ENCODE peak calls at places on chromosomes 16 and 17, in ten cellular contexts. E is GM23338, Q is foreskin fibroblast, H is mucosa of descending colon, C is stomach, Y is GM10248, I is neural progenitor cell, M is progenitor cell of endocrine pancreas, A is upper lobe of right lung, U is AG09319. S is an unnamed sample.

GRCh38 chr17:3712811-3713463 is 10.8 kb upstream of the HASPIN start:
- DNase-seq in Q (no peak), Y (no peak), H (peak), I (no peak), E (no peak), U (no peak), A (no peak), M (no peak), C (no peak), S (no peak)

GRCh38 chr17:72614871-72615626 is 477.4 kb downstream of the SLC39A11 start:
- DNase-seq in Q (no peak), C (peak), U (no peak), M (peak), E (peak), I (peak), H (peak), A (no peak), Y (no peak), S (no peak)

GRCh38 chr17:7034955-7035590 is 742 bp upstream of the SLC16A13 start:
- DNase-seq in E (no peak), H (no peak), U (no peak), M (no peak), I (no peak), A (no peak), Q (no peak), C (no peak), Y (no peak), S (no peak)

GRCh38 chr17:27569884-27570577 is 61.0 kb upstream of the LGALS9 start:
- DNase-seq in M (no peak), U (no peak), Q (no peak), H (no peak), A (no peak), I (no peak), Y (no peak), C (no peak), E (no peak), S (no peak)

GRCh38 chr16:29962344-29962994 is 590 bp downstream of the TMEM219 start:
- DNase-seq in Y (no peak), H (no peak), I (no peak), M (no peak), E (no peak), U (no peak), C (peak), Q (no peak), A (no peak), S (no peak)

GRCh38 chr17:56499799-56500388 is 93.6 kb upstream of the NOG start:
- DNase-seq in Y (no peak), M (no peak), Q (no peak), U (no peak), E (peak), H (no peak), I (peak), A (no peak), C (no peak), S (peak)

GRCh38 chr17:76166168-76166567 is 25.1 kb upstream of the FOXJ1 start:
- DNase-seq in A (no peak), I (no peak), C (no peak), E (no peak), Q (peak), M (no peak), U (no peak), Y (no peak), H (no peak), S (no peak)

GRCh38 chr17:75845058-75845711 is 981 bp upstream of the UNC13D start:
- DNase-seq in H (peak), A (peak), M (peak), Y (peak), U (no peak), Q (peak), I (peak), E (peak), C (peak), S (peak)

GRCh38 chr17:20184191-20184590 is 175.0 kb downstream of the SPECC1 start:
- DNase-seq in I (no peak), M (no peak), E (no peak), A (no peak), U (no peak), H (no peak), Y (no peak), C (no peak), Q (no peak), S (no peak)

GRCh38 chr17:71055128-71055527 is 885.8 kb downstream of the KCNJ2 start:
- DNase-seq in C (no peak), U (no peak), A (no peak), Q (no peak), H (no peak), Y (no peak), M (no peak), E (no peak), I (no peak), S (no peak)

GRCh38 chr16:55014022-55014421 is 83.4 kb downstream of the IRX5 start:
- DNase-seq in M (no peak), U (no peak), Q (no peak), H (no peak), Y (no peak), I (no peak), C (no peak), E (no peak), A (no peak), S (no peak)

GRCh38 chr16:5851583-5851982 is 754.0 kb upstream of the EEF2KMT start:
- DNase-seq in Q (no peak), M (no peak), U (no peak), Y (no peak), H (no peak), I (no peak), C (no peak), A (no peak), E (no peak), S (no peak)

GRCh38 chr16:62805221-62805857 is 769.1 kb upstream of the CDH8 start:
- DNase-seq in I (no peak), E (no peak), Q (no peak), H (no peak), A (no peak), M (no peak), Y (no peak), C (peak), U (no peak), S (no peak)

GRCh38 chr17:7290685-7291084 is 3.8 kb downstream of the YBX2 start:
- DNase-seq in Y (no peak), M (no peak), Q (no peak), A (no peak), I (no peak), C (no peak), H (no peak), E (no peak), U (no peak), S (no peak)

GRCh38 chr17:43873091-43873490 is 26.1 kb downstream of the CD300LG start:
- DNase-seq in U (no peak), C (no peak), A (no peak), I (no peak), Q (no peak), M (no peak), H (no peak), E (peak), Y (no peak), S (no peak)

GRCh38 chr17:66275651-66276050 is 26.8 kb upstream of the PRKCA start:
- DNase-seq in C (peak), M (no peak), U (peak), Q (peak), I (no peak), Y (no peak), H (no peak), A (no peak), E (no peak), S (no peak)

GRCh38 chr16:56726926-56727325 is 3.0 kb upstream of the NUP93 start:
- DNase-seq in I (no peak), M (no peak), E (no peak), Y (no peak), C (no peak), Q (no peak), A (no peak), H (no peak), U (no peak), S (no peak)

GRCh38 chr16:53768593-53768992 is 64.6 kb downstream of the FTO start:
- DNase-seq in A (no peak), U (peak), C (no peak), M (no peak), E (no peak), I (no peak), Q (peak), H (no peak), Y (no peak), S (no peak)

GRCh38 chr16:11302977-11303376 is 21.8 kb upstream of the PRM1 start:
- DNase-seq in Q (no peak), I (no peak), U (no peak), M (no peak), C (peak), H (no peak), Y (no peak), A (no peak), E (no peak), S (no peak)

GRCh38 chr16:3687792-3688191 is 29.5 kb downstream of the TRAP1 start:
- DNase-seq in U (no peak), H (no peak), Q (no peak), Y (no peak), I (no peak), C (no peak), E (no peak), M (no peak), A (no peak), S (no peak)

GRCh38 chr16:55470533-55471371 is 8.2 kb upstream of the MMP2 start:
- DNase-seq in H (no peak), Y (no peak), M (no peak), C (peak), I (no peak), A (no peak), Q (no peak), E (no peak), U (no peak), S (peak)

GRCh38 chr17:3740611-3741073 is 16.9 kb downstream of the HASPIN start:
- DNase-seq in M (no peak), Q (no peak), C (no peak), Y (peak), I (no peak), A (no peak), U (no peak), H (peak), E (no peak), S (no peak)

GRCh38 chr17:77541995-77542394 is 401.2 kb downstream of the SEC14L1 start:
- DNase-seq in U (no peak), E (no peak), Y (no peak), Q (no peak), C (no peak), H (no peak), M (no peak), A (no peak), I (peak), S (no peak)

GRCh38 chr17:19948100-19948943 is 29.3 kb downstream of the AKAP10 start:
- DNase-seq in C (no peak), I (peak), A (no peak), H (no peak), Q (no peak), M (no peak), E (no peak), U (no peak), Y (no peak), S (no peak)

GRCh38 chr17:10092595-10092994 is 105.8 kb downstream of the GAS7 start:
- DNase-seq in H (no peak), I (no peak), M (no peak), Q (no peak), A (no peak), U (no peak), E (no peak), C (no peak), Y (no peak), S (no peak)

GRCh38 chr17:80960797-80961452 is 30.7 kb upstream of the CHMP6 start:
- DNase-seq in H (peak), A (no peak), E (no peak), Q (no peak), I (no peak), Y (no peak), C (no peak), U (no peak), M (no peak), S (no peak)

GRCh38 chr16:49828545-49829267 is 27.2 kb downstream of the ZNF423 start:
- DNase-seq in C (no peak), I (no peak), U (no peak), H (no peak), Q (no peak), E (no peak), Y (no peak), M (no peak), A (no peak), S (no peak)

GRCh38 chr16:78813917-78814316 is 714.5 kb downstream of the WWOX start:
- DNase-seq in A (no peak), I (no peak), Q (no peak), E (no peak), Y (no peak), H (no peak), U (no peak), M (no peak), C (no peak), S (no peak)

GRCh38 chr17:76687278-76688164 is 23.2 kb downstream of the MXRA7 start:
- DNase-seq in I (no peak), A (no peak), C (no peak), Y (no peak), U (no peak), H (peak), Q (no peak), M (no peak), E (no peak), S (no peak)

GRCh38 chr16:34078697-34079096 is 619.3 kb downstream of the TP53TG3F start:
- DNase-seq in C (no peak), I (no peak), M (no peak), H (no peak), A (no peak), Y (no peak), E (no peak), Q (peak), U (no peak), S (no peak)

GRCh38 chr16:27787661-27788060 is 237.7 kb downstream of the KATNIP start:
- DNase-seq in A (no peak), M (no peak), Y (no peak), U (no peak), Q (no peak), E (no peak), C (no peak), I (no peak), H (no peak), S (no peak)

GRCh38 chr16:58589311-58589890 is 40.2 kb downstream of the CNOT1 start:
- DNase-seq in Y (no peak), A (no peak), H (no peak), M (no peak), Q (no peak), C (no peak), I (no peak), U (peak), E (no peak), S (no peak)

GRCh38 chr17:21166599-21167265 is 40.0 kb downstream of the DHRS7B start:
- DNase-seq in M (no peak), A (no peak), Q (peak), Y (no peak), U (no peak), I (no peak), E (no peak), C (no peak), H (no peak), S (no peak)

GRCh38 chr17:66989076-66989475 is 24.6 kb downstream of the CACNG4 start:
- DNase-seq in H (no peak), U (no peak), C (no peak), Q (no peak), E (no peak), A (no peak), M (no peak), Y (no peak), I (no peak), S (no peak)

GRCh38 chr17:7838291-7839075 is 4.5 kb downstream of the KDM6B start:
- DNase-seq in A (no peak), U (no peak), Y (no peak), I (peak), C (no peak), H (peak), Q (peak), M (no peak), E (peak), S (peak)

GRCh38 chr17:14464741-14465140 is 163.9 kb downstream of the HS3ST3B1 start:
- DNase-seq in M (no peak), Q (peak), Y (no peak), A (no peak), E (no peak), U (peak), H (no peak), I (no peak), C (no peak), S (no peak)

GRCh38 chr16:48526958-48527331 is 83.0 kb downstream of the N4BP1 start:
- DNase-seq in I (no peak), A (peak), Q (no peak), Y (no peak), C (no peak), U (no peak), E (no peak), M (no peak), H (no peak), S (no peak)

GRCh38 chr17:8944083-8944482 is 21.4 kb downstream of the PIK3R5 start:
- DNase-seq in C (no peak), A (no peak), H (no peak), Q (no peak), E (no peak), I (no peak), M (no peak), U (no peak), Y (no peak), S (no peak)
- TF ChIP-seq CTCF in C (no peak), A (no peak), H (no peak), Q (no peak), E (no peak), I (no peak), M (no peak), U (no peak), Y (no peak), S (no peak)

GRCh38 chr17:11979795-11980194 is 17.5 kb downstream of the ZNF18 start:
- DNase-seq in Y (no peak), A (no peak), E (no peak), H (no peak), Q (no peak), U (no peak), I (no peak), C (no peak), M (no peak), S (no peak)

GRCh38 chr17:11981862-11982261 is 15.4 kb downstream of the ZNF18 start:
- DNase-seq in Q (no peak), A (no peak), Y (no peak), E (peak), I (no peak), U (no peak), H (no peak), C (no peak), M (no peak), S (no peak)

GRCh38 chr17:11986179-11986938 is 10.9 kb downstream of the ZNF18 start:
- DNase-seq in A (no peak), Q (no peak), E (no peak), Y (no peak), I (no peak), U (no peak), H (no peak), M (no peak), C (no peak), S (no peak)

GRCh38 chr17:11980813-11981212 is 16.5 kb downstream of the ZNF18 start:
- DNase-seq in C (no peak), M (no peak), I (no peak), Y (no peak), E (peak), U (no peak), Q (no peak), H (no peak), A (no peak), S (no peak)
- TF ChIP-seq CTCF in C (no peak), M (peak), I (peak), Y (no peak), E (peak), U (peak), Q (no peak), H (no peak), A (no peak), S (peak)

GRCh38 chr16:73048292-73049050 is 543 bp upstream of the ZFHX3 start:
- DNase-seq in Y (no peak), U (no peak), H (peak), Q (no peak), M (no peak), E (peak), I (peak), A (peak), C (peak), S (peak)

GRCh38 chr16:73049051-73049910 is 1.4 kb upstream of the ZFHX3 start:
- DNase-seq in I (no peak), Y (no peak), H (no peak), A (no peak), M (no peak), E (no peak), C (no peak), Q (no peak), U (no peak), S (no peak)

GRCh38 chr16:73047221-73047535 is 750 bp downstream of the ZFHX3 start:
- DNase-seq in A (no peak), H (no peak), C (no peak), Y (no peak), M (no peak), I (no peak), E (no peak), Q (peak), U (no peak), S (no peak)

GRCh38 chr16:73046484-73047214 is 1.3 kb downstream of the ZFHX3 start:
- DNase-seq in E (no peak), I (no peak), Y (no peak), A (no peak), Q (no peak), U (no peak), C (no peak), H (no peak), M (no peak), S (no peak)

GRCh38 chr16:73047536-73048291 is at the start of gene ZFHX3:
- DNase-seq in U (no peak), C (peak), E (peak), Y (peak), H (peak), Q (peak), I (peak), A (peak), M (peak), S (peak)
- TF ChIP-seq CTCF in U (peak), C (no peak), E (peak), Y (peak), H (no peak), Q (no peak), I (peak), A (no peak), M (no peak), S (peak)

GRCh38 chr16:86252596-86252995 is 257.7 kb upstream of the FOXF1 start:
- DNase-seq in M (no peak), U (no peak), Q (peak), Y (no peak), A (no peak), C (no peak), I (peak), H (no peak), E (peak), S (peak)
- TF ChIP-seq CTCF in M (peak), U (peak), Q (peak), Y (peak), A (peak), C (no peak), I (peak), H (no peak), E (peak), S (peak)

GRCh38 chr16:85018529-85019236 is 7.3 kb upstream of the ZDHHC7 start:
- DNase-seq in U (no peak), M (no peak), A (no peak), I (no peak), H (no peak), Y (no peak), E (no peak), Q (no peak), C (no peak), S (no peak)
- TF ChIP-seq CTCF in U (no peak), M (no peak), A (no peak), I (no peak), H (no peak), Y (no peak), E (no peak), Q (no peak), C (no peak), S (no peak)

DNA sequence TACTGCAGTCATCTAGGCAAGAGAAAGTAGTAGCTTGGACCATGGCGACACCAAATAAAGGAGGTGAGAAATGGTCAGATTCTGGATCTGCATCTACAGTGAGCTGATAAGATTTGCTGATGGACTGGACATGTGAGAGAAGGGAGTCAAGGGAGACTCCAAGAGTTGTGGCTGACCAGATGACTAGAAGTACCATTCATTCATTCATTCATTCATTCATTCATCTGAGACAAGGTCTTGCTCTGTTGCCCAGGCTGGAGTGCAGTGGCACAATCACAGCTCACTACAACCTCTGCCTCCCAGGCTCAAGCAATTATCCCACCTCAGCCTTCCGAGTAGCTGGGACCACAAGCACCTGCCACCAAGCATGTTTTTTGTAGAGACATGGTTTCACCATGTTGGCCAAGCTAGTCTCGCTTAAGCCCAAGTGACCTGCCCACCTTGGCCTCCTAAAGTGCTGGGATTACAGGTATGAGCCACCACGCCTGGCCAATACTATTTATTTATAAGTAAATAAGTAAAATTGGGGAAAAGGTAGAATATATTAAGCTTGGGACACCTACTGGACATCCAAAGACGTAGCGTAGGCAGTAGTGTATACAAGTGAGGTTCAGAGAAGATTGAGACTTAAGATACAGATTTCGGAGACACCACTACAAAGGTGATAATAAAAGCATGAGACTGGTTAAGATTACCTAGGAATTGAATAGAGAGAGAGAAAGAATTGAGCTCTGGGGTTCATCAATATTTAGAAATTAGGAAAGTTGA is 15.7 kb upstream of the RNF43 start:
- DNase-seq in H (no peak), E (no peak), I (no peak), C (no peak), Y (no peak), Q (no peak), U (no peak), M (no peak), A (no peak), S (no peak)
- TF ChIP-seq CTCF in H (no peak), E (peak), I (no peak), C (no peak), Y (no peak), Q (no peak), U (no peak), M (no peak), A (no peak), S (no peak)

GRCh38 chr17:63523256-63523869 is at the start of gene KCNH6:
- DNase-seq in Q (no peak), Y (no peak), M (no peak), E (peak), C (no peak), A (no peak), I (peak), U (no peak), H (no peak), S (no peak)
- TF ChIP-seq CTCF in Q (no peak), Y (no peak), M (no peak), E (no peak), C (no peak), A (no peak), I (peak), U (no peak), H (no peak), S (peak)

DNA sequence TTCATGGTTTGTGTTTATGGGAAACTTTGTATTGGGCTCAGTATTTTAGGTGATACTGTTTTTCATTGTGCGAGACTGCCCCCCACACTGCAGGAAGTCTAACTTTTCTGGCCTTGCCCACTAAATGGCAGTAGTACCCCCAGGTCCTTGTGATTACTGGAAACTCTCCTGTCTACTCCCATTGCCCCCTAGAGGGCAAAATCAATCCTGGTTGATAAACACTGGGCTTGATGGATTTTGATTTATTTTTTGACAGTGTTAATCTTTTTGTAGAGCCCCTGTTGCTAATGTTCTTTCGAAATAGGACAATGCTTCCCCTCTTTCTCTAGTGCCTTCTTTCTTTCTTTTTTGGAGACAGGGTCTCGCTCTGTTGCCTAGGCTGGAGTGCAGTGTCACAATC is 15.5 kb downstream of the METTL9 start:
- DNase-seq in I (no peak), H (no peak), M (no peak), Q (no peak), C (no peak), E (peak), U (no peak), A (no peak), Y (no peak), S (no peak)
- TF ChIP-seq CTCF in I (peak), H (no peak), M (peak), Q (no peak), C (no peak), E (peak), U (no peak), A (no peak), Y (no peak), S (peak)